ENCODE peak calls at places on chromosome 19, in six cellular contexts. H, M, Y, C, G and A are unnamed samples.

GRCh38 chr19:53102186-53102585 is 1.0 kb downstream of the ZNF160 start:
- DNase-seq in H (no peak), G (no peak), Y (no peak), M (no peak), C (no peak), A (no peak)

GRCh38 chr19:43148233-43148632 is 38.1 kb downstream of the PSG5 start:
- DNase-seq in M (no peak), G (no peak), Y (no peak), H (no peak), C (no peak), A (no peak)

GRCh38 chr19:16899566-16900075 is 10.8 kb downstream of the F2RL3 start:
- DNase-seq in H (no peak), C (peak; percentile 72), G (peak; percentile 61), Y (no peak), M (peak; percentile 58), A (peak; percentile 73)

GRCh38 chr19:41521860-41522555 is 54.0 kb upstream of the CEACAM21 start:
- DNase-seq in M (no peak), G (peak; percentile 49), C (peak; percentile 52), H (peak; percentile 15), Y (no peak), A (no peak)

GRCh38 chr19:33175156-33175782 is 18.9 kb upstream of the LRP3 start:
- DNase-seq in M (no peak), G (no peak), C (no peak), Y (no peak), H (no peak), A (no peak)

GRCh38 chr19:4555657-4556561 is 3.6 kb downstream of the SEMA6B start:
- DNase-seq in G (no peak), H (no peak), M (peak; percentile 46), Y (no peak), C (peak; percentile 80), A (no peak)

GRCh38 chr19:17484520-17485180 is 14.3 kb downstream of the SLC27A1 start:
- DNase-seq in C (no peak), Y (no peak), G (no peak), H (no peak), M (no peak), A (no peak)

GRCh38 chr19:8500158-8500557 is 2.3 kb downstream of the PRAM1 start:
- DNase-seq in H (no peak), Y (no peak), M (no peak), G (no peak), C (no peak), A (no peak)

GRCh38 chr19:47324502-47324901 is 7.5 kb upstream of the C5AR2 start:
- DNase-seq in Y (no peak), M (peak; percentile 33), C (no peak), H (no peak), G (no peak), A (no peak)

GRCh38 chr19:54420383-54421168 is 5.3 kb downstream of the TTYH1 start:
- DNase-seq in Y (no peak), M (no peak), G (peak; percentile 61), H (no peak), C (peak; percentile 89), A (no peak)

GRCh38 chr19:43622956-43623355 is 3.5 kb upstream of the ZNF428 start:
- DNase-seq in C (no peak), H (no peak), G (no peak), Y (no peak), M (no peak), A (no peak)

GRCh38 chr19:36060430-36060829 is 5.7 kb downstream of the WDR62 start:
- DNase-seq in C (peak; percentile 54), Y (no peak), H (no peak), M (peak; percentile 24), G (peak; percentile 71), A (no peak)

GRCh38 chr19:44845612-44846454 is at the start of gene NECTIN2:
- DNase-seq in M (peak; percentile 100), H (peak; percentile 47), Y (peak; percentile 73), C (peak; percentile 100), G (peak; percentile 100), A (peak; percentile 96)

GRCh38 chr19:42132030-42132628 is at the start of gene POU2F2:
- DNase-seq in Y (peak; percentile 85), G (peak; percentile 64), C (peak; percentile 27), H (peak; percentile 81), M (peak; percentile 81), A (peak; percentile 79)

GRCh38 chr19:33946535-33947323 is 150.1 kb downstream of the KCTD15 start:
- DNase-seq in G (no peak), Y (no peak), C (no peak), H (no peak), M (no peak), A (no peak)

GRCh38 chr19:46495789-46496099 is at the start of gene PNMA8B:
- DNase-seq in G (peak; percentile 85), C (peak; percentile 97), M (no peak), H (no peak), Y (no peak), A (no peak)

GRCh38 chr19:36916991-36917390 is 859 bp downstream of the ZNF568 start:
- DNase-seq in H (no peak), M (no peak), C (no peak), Y (no peak), G (no peak), A (no peak)

GRCh38 chr19:47257411-47258169 is 1.3 kb downstream of the CCDC9 start:
- DNase-seq in C (no peak), H (no peak), M (no peak), G (peak; percentile 53), Y (no peak), A (no peak)

GRCh38 chr19:19354932-19355331 is 34.3 kb downstream of the MAU2 start:
- DNase-seq in G (no peak), H (no peak), M (no peak), Y (no peak), C (no peak), A (no peak)

GRCh38 chr19:5119297-5119998 is 150.5 kb downstream of the KDM4B start:
- DNase-seq in H (no peak), G (no peak), M (no peak), Y (no peak), C (no peak), A (no peak)

GRCh38 chr19:19662866-19663291 is 597 bp downstream of the ATP13A1 start:
- DNase-seq in G (no peak), M (no peak), H (no peak), C (no peak), Y (no peak), A (no peak)

GRCh38 chr19:49340865-49341718 is 5.9 kb downstream of the CD37 start:
- DNase-seq in G (no peak), Y (no peak), H (no peak), M (no peak), C (no peak), A (no peak)